ENCODE peak calls at places on chromosomes 6 and 20, in eight cellular contexts. P is H54, O is suprapubic skin, D is gastrocnemius medialis, M is breast epithelium, A is HCT116, N is A549, E is lower leg skin. L is an unnamed sample.

GRCh38 chr20:45833883-45834796 is 541 bp downstream of the SNX21 start:
- DNase-seq in P (peak; percentile 76), O (peak; percentile 86), D (peak; percentile 81), M (peak; percentile 67), A (no peak), N (peak; percentile 66), E (peak; percentile 96), L (peak; percentile 85)

GRCh38 chr6:28981391-28981832 is 23.7 kb downstream of the ZNF311 start:
- DNase-seq in P (no peak), O (no peak), D (no peak), M (peak; percentile 56), A (peak; percentile 48), N (peak; percentile 65), E (no peak), L (peak; percentile 56)

GRCh38 chr6:45156075-45156474 is 172.1 kb upstream of the RUNX2 start:
- DNase-seq in P (no peak), O (no peak), D (no peak), M (no peak), A (no peak), N (no peak), E (no peak), L (no peak)

GRCh38 chr20:13338097-13338661 is 117.1 kb downstream of the ISM1 start:
- DNase-seq in P (no peak), O (no peak), D (no peak), M (no peak), A (no peak), N (no peak), E (no peak), L (no peak)

GRCh38 chr20:23347791-23348190 is 2.8 kb upstream of the NXT1 start:
- DNase-seq in P (no peak), O (no peak), D (no peak), M (no peak), A (no peak), N (no peak), E (peak; percentile 60), L (no peak)

GRCh38 chr6:93398723-93399122 is 20.6 kb downstream of the EPHA7 start:
- DNase-seq in P (no peak), O (no peak), D (no peak), M (no peak), A (no peak), N (no peak), E (no peak), L (no peak)

GRCh38 chr20:1900321-1900791 is 5.1 kb downstream of the SIRPA start:
- DNase-seq in P (peak; percentile 84), O (no peak), D (peak; percentile 43), M (no peak), A (peak; percentile 68), N (peak; percentile 89), E (no peak), L (peak; percentile 68)

GRCh38 chr6:43993881-43994523 is 133.2 kb downstream of the MRPL14 start:
- DNase-seq in P (no peak), O (no peak), D (peak; percentile 90), M (no peak), A (no peak), N (no peak), E (no peak), L (no peak)

GRCh38 chr20:57622579-57623381 is 2.6 kb upstream of the ZBP1 start:
- DNase-seq in P (peak; percentile 77), O (peak; percentile 80), D (no peak), M (peak; percentile 66), A (peak; percentile 45), N (peak; percentile 91), E (peak; percentile 90), L (peak; percentile 72)

DNA sequence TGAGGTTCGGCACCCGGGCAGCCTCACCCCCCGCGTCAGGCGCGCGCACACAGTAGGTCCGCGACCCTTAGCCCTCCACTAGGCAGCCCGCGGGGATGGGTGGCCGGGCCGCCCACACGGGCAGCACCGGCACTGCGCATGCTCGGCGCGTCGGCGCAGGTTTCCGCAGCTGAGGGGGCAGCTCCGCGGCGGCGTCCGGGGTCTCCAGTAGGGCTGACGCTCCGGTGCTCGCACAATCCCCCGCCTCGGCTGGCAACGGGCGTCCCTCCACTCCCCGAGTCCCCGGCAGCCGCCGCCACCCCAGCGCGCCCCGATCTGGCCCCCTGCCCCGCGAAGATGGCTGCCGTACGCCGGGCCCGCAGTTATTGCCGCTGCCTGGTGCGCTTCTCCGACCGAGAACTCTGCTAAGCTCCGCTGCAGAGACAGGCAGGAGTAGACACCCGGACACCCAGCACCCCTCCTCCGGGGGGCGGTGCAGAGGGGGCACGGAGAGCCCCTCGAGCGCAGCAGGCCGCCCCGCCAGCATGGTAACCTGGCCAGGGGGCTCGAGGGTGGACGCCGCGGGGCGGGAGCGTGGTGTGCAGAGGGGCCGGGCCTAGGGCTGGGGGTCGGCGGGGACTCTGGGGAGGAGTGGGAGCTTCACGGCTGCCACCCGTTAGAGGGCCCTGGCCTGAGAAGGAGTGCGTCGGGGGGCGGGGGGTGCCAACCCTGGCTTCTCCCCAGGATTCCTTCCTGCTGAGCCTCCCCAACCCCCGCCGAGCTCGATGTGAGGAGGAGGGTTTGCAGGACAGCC is at the start of gene FBXO9:
- DNase-seq in P (peak; percentile 75), O (peak; percentile 82), D (peak; percentile 52), M (peak; percentile 55), A (no peak), N (peak; percentile 58), E (peak; percentile 93), L (no peak)
- TF ChIP-seq POLR2A in P (peak; percentile 88), O (peak; percentile 18), D (peak; percentile 73), M (no peak), A (no peak), N (peak; percentile 82), E (peak; percentile 7), L (no peak)

GRCh38 chr6:109769213-109769612 is 78.1 kb downstream of the FIG4 start:
- DNase-seq in P (no peak), O (no peak), D (no peak), M (no peak), A (no peak), N (no peak), E (no peak), L (no peak)
- TF ChIP-seq POLR2A in P (no peak), O (no peak), D (no peak), M (no peak), A (no peak), N (no peak), E (no peak), L (no peak)

GRCh38 chr6:27866370-27867050 is 45.7 kb downstream of the OR2B2 start:
- DNase-seq in P (no peak), O (no peak), D (no peak), M (no peak), A (no peak), N (peak; percentile 23), E (no peak), L (no peak)

GRCh38 chr6:27865952-27866369 is 46.2 kb downstream of the OR2B2 start:
- DNase-seq in P (no peak), O (no peak), D (no peak), M (no peak), A (no peak), N (peak; percentile 23), E (no peak), L (peak; percentile 6)

GRCh38 chr6:27864906-27865883 is 47.0 kb downstream of the OR2B2 start:
- DNase-seq in P (peak; percentile 84), O (no peak), D (no peak), M (no peak), A (no peak), N (peak; percentile 87), E (peak; percentile 94), L (peak; percentile 79)

GRCh38 chr6:27867941-27868705 is 44.1 kb downstream of the OR2B2 start:
- DNase-seq in P (no peak), O (no peak), D (no peak), M (no peak), A (no peak), N (no peak), E (no peak), L (no peak)

DNA sequence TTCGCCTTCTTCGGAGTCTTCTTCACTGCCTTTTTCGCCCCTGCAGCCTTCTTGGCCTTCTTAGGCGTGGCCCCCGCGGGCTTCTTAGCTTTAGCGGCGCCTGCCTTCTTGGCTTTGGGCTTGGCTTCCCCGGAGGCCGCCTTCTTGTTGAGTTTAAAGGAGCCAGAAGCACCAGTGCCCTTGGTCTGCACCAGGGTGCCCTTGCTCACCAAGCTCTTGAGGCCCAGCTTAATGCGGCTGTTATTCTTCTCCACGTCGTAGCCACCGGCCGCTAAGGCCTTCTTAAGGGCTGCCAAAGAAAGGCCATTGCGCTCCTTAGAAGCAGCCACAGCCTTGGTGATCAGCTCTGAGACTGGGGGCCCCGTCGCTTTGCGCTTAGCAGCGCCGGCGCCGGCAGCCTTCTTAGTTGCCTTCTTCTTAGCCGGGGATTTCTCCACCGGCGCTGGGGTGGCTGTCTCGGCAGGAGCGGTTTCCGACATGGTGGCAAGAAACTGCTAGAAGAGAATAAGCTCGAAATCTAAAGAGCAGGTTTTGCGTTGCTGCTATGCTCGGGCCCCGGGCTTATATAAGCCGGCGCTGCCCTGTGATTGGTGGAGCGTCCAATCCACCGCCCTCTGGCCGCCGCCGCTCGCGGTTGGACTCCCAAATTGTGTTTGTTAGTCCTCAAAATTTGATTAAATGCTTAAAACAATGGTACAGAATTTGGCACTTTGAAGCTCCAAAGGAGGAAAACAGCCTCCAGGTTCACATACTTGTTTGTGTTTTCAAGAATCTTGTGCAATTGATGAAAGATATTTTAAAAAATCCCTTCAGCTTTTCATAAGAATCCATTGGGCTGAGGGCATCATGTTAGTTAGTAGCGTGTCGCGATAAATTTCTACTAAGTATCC is 44.9 kb downstream of the OR2B2 start:
- DNase-seq in P (peak; percentile 46), O (no peak), D (peak; percentile 27), M (peak; percentile 78), A (no peak), N (peak; percentile 61), E (peak; percentile 94), L (peak; percentile 65)
- TF ChIP-seq POLR2A in P (peak; percentile 70), O (no peak), D (no peak), M (peak; percentile 9), A (no peak), N (peak; percentile 22), E (no peak), L (peak; percentile 56)

GRCh38 chr6:26159417-26160273 is 72.4 kb downstream of the HFE start:
- DNase-seq in P (no peak), O (no peak), D (no peak), M (no peak), A (no peak), N (peak; percentile 33), E (no peak), L (no peak)

GRCh38 chr6:26157150-26157837 is 70.1 kb downstream of the HFE start:
- DNase-seq in P (no peak), O (peak; percentile 87), D (peak; percentile 49), M (peak; percentile 73), A (no peak), N (no peak), E (peak; percentile 93), L (peak; percentile 75)

GRCh38 chr6:26156850-26157149 is 69.6 kb downstream of the HFE start:
- DNase-seq in P (no peak), O (no peak), D (no peak), M (no peak), A (no peak), N (no peak), E (no peak), L (no peak)

GRCh38 chr6:26157838-26158580 is 70.8 kb downstream of the HFE start:
- DNase-seq in P (peak; percentile 59), O (peak; percentile 88), D (peak; percentile 73), M (peak; percentile 87), A (peak; percentile 99), N (peak; percentile 96), E (peak; percentile 96), L (peak; percentile 85)

GRCh38 chr6:26158581-26159416 is 71.6 kb downstream of the HFE start:
- DNase-seq in P (no peak), O (peak; percentile 87), D (peak; percentile 38), M (peak; percentile 69), A (no peak), N (peak; percentile 55), E (peak; percentile 93), L (peak; percentile 78)
- TF ChIP-seq POLR2A in P (peak; percentile 63), O (no peak), D (no peak), M (peak; percentile 23), A (peak; percentile 41), N (peak; percentile 26), E (no peak), L (peak; percentile 81)

L was measured in adrenal gland.